ENCODE peak calls at places on chromosomes 2 and 18, in nine cellular contexts. O, X, Z, U, G, K, L, Y and A are unnamed samples.

GRCh38 chr2:230691005-230691647 is 21.5 kb upstream of the CAB39 start:
- DNase-seq in O (no peak), X (no peak), Z (no peak), U (no peak), G (peak; percentile 54), K (no peak), L (no peak), Y (no peak), A (no peak)

GRCh38 chr18:13392899-13393298 is 174.3 kb downstream of the LDLRAD4 start:
- DNase-seq in O (no peak), X (no peak), Z (no peak), U (peak; percentile 36), G (no peak), K (no peak), L (no peak), Y (no peak), A (no peak)

GRCh38 chr2:179239194-179239593 is 25.4 kb downstream of the SESTD1 start:
- DNase-seq in O (no peak), X (no peak), Z (no peak), U (no peak), G (peak; percentile 30), K (no peak), L (no peak), Y (no peak), A (no peak)

GRCh38 chr18:35442701-35443100 is 55.1 kb downstream of the INO80C start:
- DNase-seq in O (no peak), X (no peak), Z (no peak), U (no peak), G (no peak), K (no peak), L (no peak), Y (no peak), A (no peak)

GRCh38 chr2:168687314-168687713 is 115.1 kb upstream of the NOSTRIN start:
- DNase-seq in O (no peak), X (peak; percentile 25), Z (no peak), U (no peak), G (no peak), K (no peak), L (no peak), Y (no peak), A (no peak)

GRCh38 chr18:26436176-26437031 is 111.9 kb downstream of the KCTD1 start:
- DNase-seq in O (no peak), X (no peak), Z (no peak), U (no peak), G (peak; percentile 35), K (no peak), L (no peak), Y (no peak), A (no peak)

GRCh38 chr2:191636235-191636543 is 41.7 kb upstream of the NABP1 start:
- DNase-seq in O (no peak), X (no peak), Z (no peak), U (no peak), G (no peak), K (no peak), L (no peak), Y (no peak), A (no peak)

GRCh38 chr2:104434363-104434792 is 419.5 kb upstream of the POU3F3 start:
- DNase-seq in O (no peak), X (no peak), Z (no peak), U (no peak), G (peak; percentile 43), K (no peak), L (no peak), Y (no peak), A (no peak)

GRCh38 chr2:188902906-188903305 is 71.3 kb upstream of the COL3A1 start:
- DNase-seq in O (no peak), X (no peak), Z (no peak), U (no peak), G (no peak), K (no peak), L (no peak), Y (no peak), A (no peak)

GRCh38 chr2:176653856-176654443 is 384.7 kb downstream of the MTX2 start:
- DNase-seq in O (peak; percentile 79), X (peak; percentile 84), Z (peak; percentile 25), U (peak; percentile 81), G (peak; percentile 85), K (no peak), L (peak; percentile 70), Y (peak; percentile 67), A (no peak)

GRCh38 chr2:220006152-220006551 is 378.7 kb downstream of the SLC4A3 start:
- DNase-seq in O (peak; percentile 54), X (peak; percentile 76), Z (no peak), U (no peak), G (no peak), K (no peak), L (no peak), Y (no peak), A (no peak)

GRCh38 chr2:63992061-63992685 is 27.1 kb downstream of the VPS54 start:
- DNase-seq in O (no peak), X (no peak), Z (no peak), U (no peak), G (no peak), K (no peak), L (no peak), Y (no peak), A (no peak)

GRCh38 chr2:68391869-68392268 is 26.8 kb downstream of the PLEK start:
- DNase-seq in O (no peak), X (no peak), Z (no peak), U (no peak), G (no peak), K (no peak), L (no peak), Y (no peak), A (no peak)

GRCh38 chr2:68391099-68391498 is 26.0 kb downstream of the PLEK start:
- DNase-seq in O (no peak), X (no peak), Z (no peak), U (no peak), G (no peak), K (no peak), L (no peak), Y (no peak), A (no peak)

GRCh38 chr2:68388772-68389171 is 23.7 kb downstream of the PLEK start:
- DNase-seq in O (no peak), X (no peak), Z (no peak), U (no peak), G (no peak), K (no peak), L (no peak), Y (no peak), A (no peak)

GRCh38 chr2:68390600-68390999 is 25.5 kb downstream of the PLEK start:
- DNase-seq in O (no peak), X (no peak), Z (no peak), U (no peak), G (no peak), K (no peak), L (no peak), Y (no peak), A (no peak)

DNA sequence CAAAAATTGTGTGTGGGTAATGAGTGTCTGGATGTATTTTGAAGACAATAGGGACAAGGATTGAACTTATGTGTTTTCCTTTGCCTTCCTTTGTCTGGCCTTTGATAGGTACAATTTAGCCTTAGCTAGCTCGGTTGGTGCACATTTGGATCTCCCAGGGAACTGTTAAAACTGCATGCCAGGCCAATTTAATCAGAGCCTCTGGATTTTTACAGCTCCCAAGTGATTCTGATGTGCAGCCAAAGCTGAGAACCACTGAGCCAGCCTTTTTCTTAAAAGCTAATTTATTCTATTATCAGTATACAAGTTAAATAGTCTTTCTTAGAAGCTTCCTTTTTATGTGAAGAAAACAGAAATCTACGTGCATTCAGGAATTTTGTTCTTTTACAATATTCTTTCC is 25.0 kb downstream of the PLEK start:
- DNase-seq in O (no peak), X (no peak), Z (no peak), U (no peak), G (no peak), K (no peak), L (no peak), Y (no peak), A (no peak)
- H3K4me1 ChIP-seq in O (peaks cover 4% of the 10 kb centered on the region), X (peaks cover 19% of the 10 kb centered on the region), Z (peaks cover 34% of the 10 kb centered on the region), U (no peaks in the 10 kb centered on the region), G (no peaks in the 10 kb centered on the region), K (no peaks in the 10 kb centered on the region), L (no peaks in the 10 kb centered on the region), Y (no peaks in the 10 kb centered on the region), A (no peaks in the 10 kb centered on the region)

GRCh38 chr2:36362291-36362690 is 6.7 kb downstream of the CRIM1 start:
- DNase-seq in O (no peak), X (no peak), Z (no peak), U (no peak), G (no peak), K (no peak), L (no peak), Y (no peak), A (no peak)
- H3K27ac ChIP-seq in O (no peak overlapping the region), X (peak overlapping the region; percentile 20), Z (no peak overlapping the region), U (peak overlapping the region; percentile 60), G (peak overlapping the region; percentile 55), K (peak overlapping the region; percentile 62), L (peak overlapping the region; percentile 64), Y (peak overlapping the region; percentile 52), A (no peak overlapping the region)

GRCh38 chr2:144518744-144519596 is 949 bp downstream of the ZEB2 start:
- DNase-seq in O (no peak), X (no peak), Z (no peak), U (no peak), G (no peak), K (no peak), L (no peak), Y (no peak), A (no peak)

GRCh38 chr2:144516981-144517824 is 2.7 kb downstream of the ZEB2 start:
- DNase-seq in O (peak; percentile 87), X (peak; percentile 72), Z (peak; percentile 65), U (peak; percentile 84), G (peak; percentile 76), K (no peak), L (peak; percentile 81), Y (peak; percentile 73), A (peak; percentile 86)

GRCh38 chr2:144519597-144519933 is 354 bp downstream of the ZEB2 start:
- DNase-seq in O (no peak), X (no peak), Z (no peak), U (no peak), G (no peak), K (no peak), L (no peak), Y (no peak), A (no peak)

GRCh38 chr2:144516417-144516980 is 3.4 kb downstream of the ZEB2 start:
- DNase-seq in O (peak; percentile 65), X (no peak), Z (peak; percentile 37), U (no peak), G (no peak), K (no peak), L (peak; percentile 69), Y (peak; percentile 62), A (no peak)

GRCh38 chr2:144517825-144518699 is 1.9 kb downstream of the ZEB2 start:
- DNase-seq in O (peak; percentile 59), X (peak; percentile 59), Z (no peak), U (no peak), G (no peak), K (no peak), L (peak; percentile 67), Y (no peak), A (no peak)
- H3K4me1 ChIP-seq in O (no peaks in the 10 kb centered on the region), X (peaks cover 14% of the 10 kb centered on the region), Z (peaks cover 60% of the 10 kb centered on the region), U (no peaks in the 10 kb centered on the region), G (no peaks in the 10 kb centered on the region), K (peaks cover 2% of the 10 kb centered on the region), L (peaks cover 5% of the 10 kb centered on the region), Y (no peaks in the 10 kb centered on the region), A (no peaks in the 10 kb centered on the region)

DNA sequence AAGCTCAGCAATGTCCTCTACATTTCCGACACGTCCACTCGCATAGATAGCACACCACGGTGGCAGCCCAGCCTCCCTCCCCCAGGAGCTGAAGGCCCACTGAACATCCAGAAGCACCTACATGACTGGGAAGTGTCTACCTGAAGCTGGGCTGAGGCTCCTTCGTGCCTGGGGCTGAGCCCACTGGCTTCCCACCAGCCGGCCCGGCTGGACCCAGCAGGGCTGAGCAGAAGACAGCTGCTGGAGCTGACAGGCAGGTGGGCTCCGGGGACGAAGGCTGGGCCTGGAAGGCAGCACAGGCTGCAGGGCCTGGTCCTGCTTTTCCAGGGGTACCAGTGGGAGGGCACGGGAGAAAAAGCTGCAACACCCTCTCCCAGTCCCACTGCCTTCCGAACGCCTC is 13.5 kb downstream of the SDC1 start:
- DNase-seq in O (no peak), X (no peak), Z (no peak), U (no peak), G (no peak), K (no peak), L (no peak), Y (no peak), A (no peak)
- H3K27ac ChIP-seq in O (no peak overlapping the region), X (no peak overlapping the region), Z (no peak overlapping the region), U (no peak overlapping the region), G (peak overlapping the region; percentile 90), K (no peak overlapping the region), L (no peak overlapping the region), Y (no peak overlapping the region), A (no peak overlapping the region)